ENCODE peak calls at places on chromosome 14, in four cellular contexts. B is cardiac muscle cell, M is vagina, V is uterus. A is an unnamed sample. For H3K27me3 and H3K36me3, the result is how much of the 10 kb centered on the place peaks cover.

GRCh38 chr14:90602088-90602687 is 205.4 kb downstream of the CALM1 start:
- DNase-seq in B (no peak), M (no peak), V (no peak), A (no peak)

GRCh38 chr14:73238262-73238852 is 1.1 kb downstream of the PAPLN start:
- DNase-seq in B (no peak), M (no peak), V (no peak), A (no peak)

GRCh38 chr14:57692671-57693070 is 173.2 kb downstream of the SLC35F4 start:
- DNase-seq in B (peak), M (no peak), V (no peak), A (no peak)

GRCh38 chr14:89973234-89973823 is 17.6 kb downstream of the TDP1 start:
- DNase-seq in B (peak), M (no peak), V (peak), A (no peak)

GRCh38 chr14:69261761-69262331 is 1.9 kb downstream of the GALNT16 start:
- DNase-seq in B (peak), M (no peak), V (no peak), A (no peak)

GRCh38 chr14:20682435-20683124 is 1.8 kb upstream of the RNASE4 start:
- DNase-seq in B (peak), M (peak), V (peak), A (peak)

GRCh38 chr14:58703149-58703509 is 65.4 kb downstream of the DACT1 start:
- DNase-seq in B (no peak), M (no peak), V (no peak), A (no peak)

GRCh38 chr14:74324945-74325361 is 22.2 kb upstream of the ABCD4 start:
- DNase-seq in B (peak), M (no peak), V (no peak), A (no peak)

GRCh38 chr14:68780358-68781160 is 12.3 kb downstream of the ZFP36L1 start:
- DNase-seq in B (no peak), M (peak), V (peak), A (no peak)

GRCh38 chr14:73245401-73246325 is 8.4 kb downstream of the PAPLN start:
- DNase-seq in B (no peak), M (no peak), V (no peak), A (peak)

GRCh38 chr14:63573579-63573978 is 30.4 kb upstream of the PPP2R5E start:
- DNase-seq in B (no peak), M (no peak), V (no peak), A (no peak)

GRCh38 chr14:102988054-102988453 is 65.6 kb downstream of the AMN start:
- DNase-seq in B (no peak), M (no peak), V (no peak), A (no peak)

GRCh38 chr14:74542056-74542685 is 48.6 kb downstream of the ISCA2 start:
- DNase-seq in B (no peak), M (no peak), V (no peak), A (no peak)

GRCh38 chr14:101838476-101838875 is 77.0 kb downstream of the PPP2R5C start:
- DNase-seq in B (no peak), M (no peak), V (peak), A (no peak)

GRCh38 chr14:50784683-50785505 is 46.1 kb downstream of the NIN start:
- DNase-seq in B (no peak), M (no peak), V (no peak), A (no peak)

GRCh38 chr14:76784881-76785280 is 23.6 kb downstream of the VASH1 start:
- DNase-seq in B (peak), M (no peak), V (peak), A (no peak)

GRCh38 chr14:63663428-63664142 is 21.9 kb upstream of the WDR89 start:
- DNase-seq in B (no peak), M (no peak), V (no peak), A (no peak)

GRCh38 chr14:66628646-66629045 is 120.7 kb downstream of the GPHN start:
- DNase-seq in B (no peak), M (no peak), V (no peak), A (no peak)

GRCh38 chr14:72565200-72565599 is 328.7 kb downstream of the DPF3 start:
- DNase-seq in B (no peak), M (no peak), V (no peak), A (no peak)

GRCh38 chr14:104721704-104722431 is 2.2 kb upstream of the ADSS1 start:
- DNase-seq in B (peak), M (no peak), V (no peak), A (no peak)

GRCh38 chr14:29953501-29953900 is 25.9 kb upstream of the PRKD1 start:
- DNase-seq in B (no peak), M (no peak), V (no peak), A (no peak)

GRCh38 chr14:77085538-77085937 is 12.5 kb upstream of the CIPC start:
- DNase-seq in B (no peak), M (no peak), V (no peak), A (no peak)

GRCh38 chr14:92565040-92565717 is 51.6 kb downstream of the RIN3 start:
- DNase-seq in B (no peak), M (no peak), V (no peak), A (no peak)

GRCh38 chr14:69139743-69140142 is 13.2 kb downstream of the DCAF5 start:
- DNase-seq in B (no peak), M (no peak), V (no peak), A (no peak)

GRCh38 chr14:98731701-98732100 is 540.3 kb downstream of the BCL11B start:
- DNase-seq in B (no peak), M (peak), V (no peak), A (no peak)

GRCh38 chr14:75751291-75751690 is 90.2 kb downstream of the TTLL5 start:
- DNase-seq in B (no peak), M (no peak), V (no peak), A (no peak)

GRCh38 chr14:105311838-105312237 is 2.7 kb upstream of the PACS2 start:
- DNase-seq in B (peak), M (no peak), V (no peak), A (no peak)

GRCh38 chr14:21868442-21869046 is 194.9 kb upstream of the OR4E1 start:
- DNase-seq in B (peak), M (no peak), V (no peak), A (peak)
- TF ChIP-seq CTCF in B (peak), M (peak), V (no peak), A (peak)

GRCh38 chr14:64834965-64835364 is 44.7 kb downstream of the SPTB start:
- DNase-seq in B (no peak), M (no peak), V (no peak), A (no peak)
- H3K27me3 ChIP-seq in B (under half), M (under half), V (under half), A (under half)

DNA sequence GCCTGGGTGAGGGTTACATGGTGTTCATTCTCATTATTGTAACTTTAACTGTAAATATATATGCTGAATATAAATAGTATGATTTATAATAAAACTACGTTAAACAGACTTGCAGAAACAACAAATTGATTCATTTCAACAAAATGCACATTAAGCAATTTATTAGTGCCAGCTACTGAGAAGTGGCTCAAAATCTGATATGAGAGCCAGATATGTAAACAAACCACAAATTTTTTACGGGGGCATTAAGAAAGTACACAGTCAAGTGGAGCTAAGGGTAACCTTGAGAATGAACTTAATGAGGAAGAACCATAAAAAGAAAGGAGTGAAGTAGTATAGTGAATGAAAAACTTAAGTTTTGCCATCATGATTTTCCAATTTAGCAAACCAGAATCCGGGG is 40.3 kb downstream of the CEP128 start:
- DNase-seq in B (no peak), M (no peak), V (no peak), A (no peak)
- H3K36me3 ChIP-seq in B (under half), M (under half), V (under half), A (under half)

GRCh38 chr14:106666341-106666740 is 1140.0 kb downstream of the TMEM121 start:
- DNase-seq in B (no peak), M (no peak), V (no peak), A (no peak)
- TF ChIP-seq CTCF in B (no peak), M (no peak), V (no peak), A (no peak)

GRCh38 chr14:32938719-32939253 is at the start of gene NPAS3:
- DNase-seq in B (peak), M (no peak), V (no peak), A (no peak)
- H3K27me3 ChIP-seq in B (half or more), M (under half), V (under half), A (under half)

DNA sequence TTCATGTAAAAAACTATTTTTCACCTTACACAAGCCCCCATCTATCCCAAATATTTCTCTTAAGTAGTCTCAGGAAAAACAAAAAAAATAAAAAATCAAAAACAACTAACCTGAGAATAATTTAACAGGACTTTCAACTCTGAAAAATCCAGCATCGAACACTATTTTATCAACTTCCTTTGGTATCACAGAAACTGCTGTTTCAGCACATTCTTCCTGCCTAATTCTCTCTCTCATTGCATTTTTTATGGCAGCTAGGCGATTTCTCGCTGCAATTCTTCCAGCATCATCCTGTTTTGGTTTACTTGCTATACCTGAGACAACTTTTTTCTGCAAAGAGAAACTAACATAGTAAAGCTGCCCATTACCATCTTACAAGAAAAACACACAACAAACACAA is 29.4 kb downstream of the LGALS3 start:
- DNase-seq in B (no peak), M (no peak), V (no peak), A (no peak)
- H3K36me3 ChIP-seq in B (under half), M (under half), V (under half), A (under half)

GRCh38 chr14:96559571-96559970 is 57.4 kb downstream of the PAPOLA start:
- DNase-seq in B (no peak), M (no peak), V (no peak), A (no peak)

GRCh38 chr14:96568646-96569045 is 66.5 kb downstream of the PAPOLA start:
- DNase-seq in B (no peak), M (no peak), V (no peak), A (no peak)

GRCh38 chr14:96565811-96566210 is 63.6 kb downstream of the PAPOLA start:
- DNase-seq in B (no peak), M (no peak), V (no peak), A (no peak)

GRCh38 chr14:96567289-96567899 is 65.2 kb downstream of the PAPOLA start:
- DNase-seq in B (peak), M (no peak), V (no peak), A (no peak)

GRCh38 chr14:96564389-96564788 is 62.2 kb downstream of the PAPOLA start:
- DNase-seq in B (no peak), M (no peak), V (no peak), A (no peak)
- TF ChIP-seq CTCF in B (peak), M (no peak), V (no peak), A (no peak)